ENCODE peak calls at places on chromosomes 16 and 17, in five cellular contexts. One of them, this sample, is unnamed.

GRCh38 chr17:50626037-50626574 is 8.6 kb upstream of the ABCC3 start:
- DNase-seq in dermis blood vessel endothelial cell: peak
- DNase-seq in ovary: peak
- DNase-seq in T-helper 2 cell: peak
- DNase-seq in erythroblast: peak
- DNase-seq in this sample: peak

GRCh38 chr17:42252528-42253172 is 23.5 kb downstream of the STAT5B start:
- DNase-seq in dermis blood vessel endothelial cell: peak
- DNase-seq in ovary: no peak
- DNase-seq in T-helper 2 cell: no peak
- DNase-seq in erythroblast: no peak
- DNase-seq in this sample: peak

GRCh38 chr16:1057252-1057932 is 15.2 kb upstream of the SSTR5 start:
- DNase-seq in dermis blood vessel endothelial cell: peak
- DNase-seq in ovary: no peak
- DNase-seq in T-helper 2 cell: peak
- DNase-seq in erythroblast: peak
- DNase-seq in this sample: no peak

GRCh38 chr16:12917246-12917645 is 15.8 kb downstream of the SHISA9 start:
- DNase-seq in dermis blood vessel endothelial cell: no peak
- DNase-seq in ovary: no peak
- DNase-seq in T-helper 2 cell: no peak
- DNase-seq in erythroblast: no peak
- DNase-seq in this sample: no peak

GRCh38 chr16:3142770-3143169 is 7.9 kb downstream of the ZNF213 start:
- DNase-seq in dermis blood vessel endothelial cell: no peak
- DNase-seq in ovary: no peak
- DNase-seq in T-helper 2 cell: no peak
- DNase-seq in erythroblast: no peak
- DNase-seq in this sample: no peak

GRCh38 chr16:50438041-50438437 is 69.3 kb upstream of the BRD7 start:
- DNase-seq in dermis blood vessel endothelial cell: no peak
- DNase-seq in ovary: no peak
- DNase-seq in T-helper 2 cell: no peak
- DNase-seq in erythroblast: no peak
- DNase-seq in this sample: no peak

GRCh38 chr17:73231363-73231762 is 30.3 kb downstream of the CPSF4L start:
- DNase-seq in dermis blood vessel endothelial cell: peak
- DNase-seq in ovary: no peak
- DNase-seq in T-helper 2 cell: no peak
- DNase-seq in erythroblast: peak
- DNase-seq in this sample: peak

GRCh38 chr16:58290861-58291260 is 4.0 kb downstream of the PRSS54 start:
- DNase-seq in dermis blood vessel endothelial cell: no peak
- DNase-seq in ovary: no peak
- DNase-seq in T-helper 2 cell: no peak
- DNase-seq in erythroblast: no peak
- DNase-seq in this sample: no peak

GRCh38 chr16:81558444-81559175 is 114.0 kb downstream of the CMIP start:
- DNase-seq in dermis blood vessel endothelial cell: peak
- DNase-seq in ovary: no peak
- DNase-seq in T-helper 2 cell: no peak
- DNase-seq in erythroblast: peak
- DNase-seq in this sample: no peak

GRCh38 chr17:8872705-8873426 is 5.4 kb upstream of the PIK3R6 start:
- DNase-seq in dermis blood vessel endothelial cell: no peak
- DNase-seq in ovary: no peak
- DNase-seq in T-helper 2 cell: no peak
- DNase-seq in erythroblast: no peak
- DNase-seq in this sample: no peak

GRCh38 chr17:74006366-74006765 is 197.1 kb upstream of the RPL38 start:
- DNase-seq in dermis blood vessel endothelial cell: no peak
- DNase-seq in ovary: no peak
- DNase-seq in T-helper 2 cell: no peak
- DNase-seq in erythroblast: no peak
- DNase-seq in this sample: no peak

This sample was measured in OCI-M1.